ENCODE peak calls at places on chromosomes 7 and 10, in six cellular contexts. H is uterus, R is GM12865, X is SK-N-MC, F is SW 1271, Y is NCI-H1436. Z is an unnamed sample.

GRCh38 chr10:5534880-5535856 is 10.4 kb downstream of the CALML3 start:
- DNase-seq in X (no peak), R (no peak), Y (no peak), H (no peak), F (no peak), Z (no peak)

GRCh38 chr10:4264466-4264865 is 479.5 kb upstream of the KLF6 start:
- DNase-seq in X (no peak), F (no peak), H (no peak), R (no peak), Y (no peak), Z (no peak)

GRCh38 chr7:11252011-11252607 is 278.4 kb downstream of the PHF14 start:
- DNase-seq in H (no peak), R (peak; percentile 29), X (no peak), F (no peak), Y (no peak), Z (no peak)

GRCh38 chr10:93473804-93474472 is 8.2 kb downstream of the MYOF start:
- DNase-seq in H (no peak), Y (no peak), X (no peak), R (no peak), F (no peak), Z (no peak)

GRCh38 chr7:4133491-4134044 is 548.5 kb upstream of the FOXK1 start:
- DNase-seq in H (no peak), Y (no peak), X (no peak), F (no peak), R (no peak), Z (no peak)

GRCh38 chr7:140231779-140232491 is 55.2 kb upstream of the KDM7A start:
- DNase-seq in F (no peak), R (no peak), X (no peak), Y (no peak), H (no peak), Z (no peak)

GRCh38 chr10:127535802-127536515 is 13.2 kb upstream of the NPS start:
- DNase-seq in X (no peak), F (no peak), R (no peak), Y (no peak), H (no peak), Z (no peak)

GRCh38 chr7:98626393-98627061 is 9.4 kb downstream of the NPTX2 start:
- DNase-seq in R (no peak), H (no peak), F (no peak), Y (no peak), X (no peak), Z (no peak)

GRCh38 chr10:71497802-71498326 is 101.1 kb downstream of the CDH23 start:
- DNase-seq in R (no peak), H (no peak), Y (no peak), F (no peak), X (no peak), Z (no peak)

GRCh38 chr10:11746883-11747539 is 4.8 kb downstream of the ECHDC3 start:
- DNase-seq in F (no peak), R (no peak), H (peak; percentile 45), Y (no peak), X (no peak), Z (no peak)